ENCODE peak calls at places on chromosomes 7 and 10, in five cellular contexts. J is HEK293T, W is H1, E is HepG2, N is GM12878. I is an unnamed sample.

GRCh38 chr10:5284311-5285057 is 80.3 kb upstream of the UCN3 start:
- DNase-seq in J (no peak), N (no peak), W (no peak), E (no peak), I (no peak)

GRCh38 chr10:121999301-121999700 is 10.3 kb downstream of the TACC2 start:
- DNase-seq in E (no peak), J (no peak), W (no peak), N (no peak), I (no peak)

GRCh38 chr10:113326160-113327111 is 226.4 kb upstream of the HABP2 start:
- DNase-seq in W (no peak), N (peak), J (peak), E (peak), I (peak)

GRCh38 chr10:110397856-110398255 is 93.1 kb upstream of the SMNDC1 start:
- DNase-seq in E (no peak), W (no peak), J (no peak), N (no peak), I (no peak)

GRCh38 chr7:136869006-136869961 is 832 bp downstream of the CHRM2 start:
- DNase-seq in E (no peak), N (no peak), J (no peak), W (peak), I (no peak)

GRCh38 chr7:158013085-158013668 is 574.4 kb downstream of the PTPRN2 start:
- DNase-seq in N (no peak), J (no peak), E (no peak), W (no peak), I (no peak)

GRCh38 chr7:127702938-127703337 is 50.9 kb downstream of the SND1 start:
- DNase-seq in N (no peak), W (no peak), J (no peak), E (no peak), I (no peak)

GRCh38 chr10:6476989-6477388 is 103.1 kb downstream of the PRKCQ start:
- DNase-seq in J (no peak), N (no peak), E (no peak), W (no peak), I (no peak)

GRCh38 chr10:63103971-63104409 is 29.1 kb upstream of the NRBF2 start:
- DNase-seq in W (peak), J (no peak), E (no peak), N (no peak), I (no peak)

GRCh38 chr7:40199076-40199802 is 64.4 kb downstream of the SUGCT start:
- DNase-seq in J (no peak), W (no peak), N (no peak), E (no peak), I (no peak)

GRCh38 chr7:88835147-88835728 is 39.7 kb upstream of the TEX47 start:
- DNase-seq in N (peak), W (no peak), E (peak), J (peak), I (peak)

GRCh38 chr10:85061401-85061800 is 733.0 kb downstream of the CCSER2 start:
- DNase-seq in W (no peak), J (no peak), N (no peak), E (no peak), I (no peak)

GRCh38 chr7:119703895-119704294 is 569.1 kb upstream of the KCND2 start:
- DNase-seq in W (no peak), N (no peak), E (no peak), J (no peak), I (no peak)

GRCh38 chr7:149827089-149827981 is 10.8 kb upstream of the ZNF862 start:
- DNase-seq in J (no peak), E (no peak), W (no peak), N (no peak), I (no peak)

GRCh38 chr7:19066109-19066508 is 51.3 kb downstream of the TWIST1 start:
- DNase-seq in N (no peak), J (no peak), E (no peak), W (no peak), I (no peak)

GRCh38 chr7:100127866-100128601 is 1.3 kb downstream of the MBLAC1 start:
- DNase-seq in E (no peak), J (peak), N (no peak), W (peak), I (no peak)

GRCh38 chr7:154429666-154430404 is 377.6 kb downstream of the DPP6 start:
- DNase-seq in N (no peak), E (no peak), J (no peak), W (no peak), I (no peak)

GRCh38 chr7:94022550-94022949 is 18.4 kb upstream of the BET1 start:
- DNase-seq in W (no peak), N (no peak), E (no peak), J (no peak), I (no peak)

GRCh38 chr7:143975617-143976016 is 21.0 kb downstream of the OR2F1 start:
- DNase-seq in J (no peak), W (no peak), E (peak), N (no peak), I (peak)

GRCh38 chr10:132551093-132551807 is 13.7 kb downstream of the INPP5A start:
- DNase-seq in N (no peak), E (no peak), J (no peak), W (no peak), I (no peak)
- TF ChIP-seq SUZ12 in N (no peak), E (no peak), J (no peak), W (no peak), I (no peak)

GRCh38 chr7:97018775-97019535 is 5.7 kb downstream of the DLX5 start:
- DNase-seq in W (no peak), J (no peak), N (no peak), E (no peak), I (no peak)
- TF ChIP-seq SUZ12 in W (peak), J (no peak), N (no peak), E (no peak), I (peak)

GRCh38 chr7:80263321-80263720 is 128.7 kb downstream of the GNAI1 start:
- DNase-seq in W (no peak), J (no peak), E (no peak), N (no peak), I (no peak)
- TF ChIP-seq SUZ12 in W (no peak), J (no peak), E (no peak), N (no peak), I (no peak)

DNA sequence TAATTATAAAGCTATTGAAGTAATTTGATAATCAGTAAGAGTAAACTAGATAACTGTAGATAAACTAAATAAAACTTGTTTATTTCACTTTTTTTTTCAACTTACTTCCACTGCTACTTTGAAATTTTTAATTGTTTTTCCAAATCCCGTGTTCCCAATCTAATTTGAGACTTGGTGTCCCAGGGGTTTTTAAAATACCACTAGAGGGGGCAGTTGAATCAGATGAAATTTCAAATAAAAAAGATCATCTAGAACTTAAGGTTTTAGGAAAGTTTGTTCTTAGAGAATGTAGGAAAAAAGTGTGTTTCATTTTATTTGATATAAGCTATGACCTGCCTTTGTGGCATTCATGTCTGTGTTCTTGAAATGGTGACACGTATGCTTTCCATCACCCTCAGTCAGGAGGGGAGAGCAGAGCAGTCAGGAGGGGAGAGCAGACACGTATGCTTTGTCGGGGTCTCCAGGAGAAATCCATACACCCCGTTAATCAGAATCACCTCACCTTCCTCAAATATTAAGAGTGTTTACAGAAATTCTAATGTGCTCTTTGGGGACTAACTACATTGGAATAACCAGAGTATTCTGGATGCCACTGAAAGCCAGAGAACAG is 49.9 kb downstream of the C10orf67 start:
- DNase-seq in W (no peak), J (no peak), N (no peak), E (no peak), I (no peak)
- TF ChIP-seq SUZ12 in W (no peak), J (no peak), N (no peak), E (no peak), I (no peak)

GRCh38 chr10:29389935-29390334 is 101.1 kb downstream of the LYZL1 start:
- DNase-seq in W (no peak), J (no peak), N (no peak), E (peak), I (no peak)

GRCh38 chr10:29389493-29389892 is 100.6 kb downstream of the LYZL1 start:
- DNase-seq in E (no peak), N (no peak), W (no peak), J (no peak), I (no peak)

GRCh38 chr10:29381230-29381563 is 92.3 kb downstream of the LYZL1 start:
- DNase-seq in W (no peak), E (no peak), N (no peak), J (no peak), I (no peak)

GRCh38 chr10:29387269-29387668 is 98.4 kb downstream of the LYZL1 start:
- DNase-seq in N (no peak), J (no peak), W (no peak), E (no peak), I (no peak)

DNA sequence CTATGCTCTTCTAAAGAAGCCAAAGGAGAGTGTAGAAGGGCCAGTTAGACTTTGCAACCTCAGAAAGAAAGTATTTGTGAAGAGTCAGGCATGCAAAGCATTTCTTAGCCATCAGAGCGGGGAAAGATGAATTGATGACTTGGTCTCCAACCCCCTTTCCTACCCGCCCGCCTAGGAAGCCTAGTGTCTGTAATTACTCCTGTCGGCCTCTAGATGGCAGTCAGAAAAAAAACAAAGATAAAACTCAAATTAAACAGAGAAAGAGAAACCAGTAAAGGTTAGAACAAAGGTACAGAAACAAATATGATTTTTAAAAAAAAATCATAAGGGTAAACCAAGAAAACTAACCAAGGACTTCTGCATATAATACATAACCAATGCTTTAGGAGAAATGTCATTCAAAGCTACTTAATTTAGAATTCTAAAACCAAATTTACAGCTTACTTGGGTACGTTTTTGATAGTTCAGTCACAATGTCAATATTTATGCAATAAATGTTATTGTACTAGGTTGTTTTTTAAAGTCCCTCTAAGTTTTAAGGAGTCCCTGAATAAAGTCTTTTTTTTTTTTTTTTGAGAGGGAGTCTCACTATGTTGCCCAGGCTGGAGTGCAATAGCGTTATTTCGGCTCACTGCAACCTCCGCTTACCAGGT is 97.6 kb downstream of the LYZL1 start:
- DNase-seq in W (no peak), J (peak), N (no peak), E (peak), I (no peak)
- TF ChIP-seq SUZ12 in W (no peak), J (no peak), N (no peak), E (no peak), I (no peak)

GRCh38 chr10:12614390-12615003 is 265.1 kb downstream of the CAMK1D start:
- DNase-seq in W (no peak), J (no peak), E (no peak), N (no peak), I (no peak)

GRCh38 chr10:12617205-12618175 is 268.1 kb downstream of the CAMK1D start:
- DNase-seq in N (peak), J (no peak), W (no peak), E (no peak), I (no peak)

GRCh38 chr10:12613144-12613543 is 263.8 kb downstream of the CAMK1D start:
- DNase-seq in N (no peak), E (no peak), W (no peak), J (no peak), I (no peak)

GRCh38 chr10:12615296-12616220 is 266.2 kb downstream of the CAMK1D start:
- DNase-seq in W (no peak), J (no peak), E (no peak), N (no peak), I (no peak)
- TF ChIP-seq SUZ12 in W (no peak), J (no peak), E (no peak), N (no peak), I (no peak)

DNA sequence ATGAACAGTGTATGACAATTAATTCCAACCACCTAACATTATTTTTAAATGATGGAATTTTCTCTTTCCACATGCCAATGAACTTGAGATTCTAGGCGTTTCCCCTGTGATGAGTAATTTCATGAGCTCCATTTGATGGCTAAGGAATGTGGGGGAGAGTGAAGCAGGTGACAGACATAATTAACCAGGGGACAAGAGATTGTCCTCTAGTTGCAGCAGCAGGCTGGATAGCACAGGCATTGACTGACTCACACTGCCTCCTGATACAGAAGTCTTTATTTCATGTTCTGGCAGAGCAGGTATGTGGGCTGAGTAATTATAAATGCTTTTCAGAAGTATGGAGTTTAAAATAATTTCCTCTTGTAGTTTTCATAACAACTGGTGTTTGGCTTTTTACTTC is 119.0 kb downstream of the AOAH start:
- DNase-seq in E (no peak), W (no peak), N (no peak), J (no peak), I (no peak)
- TF ChIP-seq SUZ12 in E (no peak), W (no peak), N (no peak), J (no peak), I (no peak)

GRCh38 chr10:31343009-31343408 is 24.0 kb downstream of the ZEB1 start:
- DNase-seq in N (no peak), J (no peak), E (no peak), W (no peak), I (no peak)

GRCh38 chr10:31347705-31348104 is 28.7 kb downstream of the ZEB1 start:
- DNase-seq in W (no peak), E (no peak), J (no peak), N (no peak), I (no peak)

GRCh38 chr10:31343551-31343950 is 24.5 kb downstream of the ZEB1 start:
- DNase-seq in J (no peak), W (no peak), E (no peak), N (no peak), I (no peak)

GRCh38 chr10:31346953-31347352 is 27.9 kb downstream of the ZEB1 start:
- DNase-seq in E (no peak), N (no peak), J (no peak), W (no peak), I (no peak)

DNA sequence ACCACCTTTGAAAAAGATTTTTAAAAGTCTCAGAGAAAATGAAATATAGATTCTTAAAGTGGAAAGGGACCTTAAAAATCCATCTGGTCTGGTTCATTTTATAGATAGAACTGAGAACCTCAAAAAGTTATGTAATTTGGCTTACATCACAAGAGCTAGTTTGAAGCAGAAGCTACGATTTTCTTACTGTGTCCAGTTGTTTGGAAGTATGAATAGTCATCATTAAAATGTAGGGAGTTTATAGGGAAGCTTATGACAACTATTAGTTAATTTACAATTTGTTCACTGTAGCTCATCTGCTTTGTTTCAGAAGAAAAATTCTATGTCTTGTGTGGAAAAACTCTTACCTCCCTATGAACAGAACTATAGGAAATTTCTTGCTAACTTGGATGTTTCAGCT is 26.9 kb downstream of the ZEB1 start:
- DNase-seq in W (no peak), N (no peak), E (no peak), J (no peak), I (no peak)
- TF ChIP-seq SUZ12 in W (no peak), N (no peak), E (no peak), J (no peak), I (no peak)